ENCODE peak calls at places on chromosomes 6 and 20, in nine cellular contexts. One of them, this sample, is unnamed.

GRCh38 chr6:137697267-137697938 is 169.7 kb upstream of the TNFAIP3 start:
- DNase-seq in LHCN-M2: peak
- DNase-seq in ACHN: peak
- DNase-seq in activated CD4-positive, alpha-beta T cell treated with anti-CD3 and anti-CD28 coated beads, Interleukin-2, amount 50 U/mL, for 4 hours: no peak
- DNase-seq in activated gamma-delta T cell treated with Interleukin-2 at 50 U/mL for 16 hours: no peak
- DNase-seq in GM23248: peak
- DNase-seq in HS-5: peak
- DNase-seq in effector CD4-positive, alpha-beta T cell: no peak
- DNase-seq in effector memory CD4-positive, alpha-beta T cell: no peak
- DNase-seq in this sample: no peak

GRCh38 chr6:52725530-52726192 is 37.6 kb downstream of the GSTA2 start:
- DNase-seq in effector CD4-positive, alpha-beta T cell: no peak
- DNase-seq in activated CD4-positive, alpha-beta T cell treated with anti-CD3 and anti-CD28 coated beads, Interleukin-2, amount 50 U/mL, for 4 hours: no peak
- DNase-seq in ACHN: no peak
- DNase-seq in activated gamma-delta T cell treated with Interleukin-2 at 50 U/mL for 16 hours: no peak
- DNase-seq in effector memory CD4-positive, alpha-beta T cell: no peak
- DNase-seq in LHCN-M2: peak
- DNase-seq in GM23248: peak
- DNase-seq in HS-5: no peak
- DNase-seq in this sample: no peak

GRCh38 chr6:8170245-8170644 is 67.9 kb upstream of the EEF1E1 start:
- DNase-seq in GM23248: no peak
- DNase-seq in activated CD4-positive, alpha-beta T cell treated with anti-CD3 and anti-CD28 coated beads, Interleukin-2, amount 50 U/mL, for 4 hours: no peak
- DNase-seq in LHCN-M2: no peak
- DNase-seq in effector CD4-positive, alpha-beta T cell: no peak
- DNase-seq in activated gamma-delta T cell treated with Interleukin-2 at 50 U/mL for 16 hours: no peak
- DNase-seq in ACHN: no peak
- DNase-seq in effector memory CD4-positive, alpha-beta T cell: no peak
- DNase-seq in HS-5: no peak
- DNase-seq in this sample: no peak

GRCh38 chr6:163721435-163721834 is 306.9 kb downstream of the QKI start:
- DNase-seq in ACHN: no peak
- DNase-seq in GM23248: no peak
- DNase-seq in effector memory CD4-positive, alpha-beta T cell: no peak
- DNase-seq in LHCN-M2: no peak
- DNase-seq in effector CD4-positive, alpha-beta T cell: no peak
- DNase-seq in HS-5: no peak
- DNase-seq in activated CD4-positive, alpha-beta T cell treated with anti-CD3 and anti-CD28 coated beads, Interleukin-2, amount 50 U/mL, for 4 hours: no peak
- DNase-seq in activated gamma-delta T cell treated with Interleukin-2 at 50 U/mL for 16 hours: no peak
- DNase-seq in this sample: no peak

GRCh38 chr6:167399599-167399998 is 74.7 kb downstream of the TTLL2 start:
- DNase-seq in HS-5: no peak
- DNase-seq in activated gamma-delta T cell treated with Interleukin-2 at 50 U/mL for 16 hours: no peak
- DNase-seq in GM23248: no peak
- DNase-seq in activated CD4-positive, alpha-beta T cell treated with anti-CD3 and anti-CD28 coated beads, Interleukin-2, amount 50 U/mL, for 4 hours: no peak
- DNase-seq in LHCN-M2: no peak
- DNase-seq in effector CD4-positive, alpha-beta T cell: no peak
- DNase-seq in ACHN: no peak
- DNase-seq in effector memory CD4-positive, alpha-beta T cell: no peak
- DNase-seq in this sample: no peak

GRCh38 chr6:105626290-105627158 is 223.6 kb upstream of the PREP start:
- DNase-seq in activated CD4-positive, alpha-beta T cell treated with anti-CD3 and anti-CD28 coated beads, Interleukin-2, amount 50 U/mL, for 4 hours: no peak
- DNase-seq in HS-5: no peak
- DNase-seq in effector CD4-positive, alpha-beta T cell: no peak
- DNase-seq in activated gamma-delta T cell treated with Interleukin-2 at 50 U/mL for 16 hours: no peak
- DNase-seq in effector memory CD4-positive, alpha-beta T cell: no peak
- DNase-seq in LHCN-M2: no peak
- DNase-seq in GM23248: no peak
- DNase-seq in ACHN: no peak
- DNase-seq in this sample: no peak

GRCh38 chr6:156719395-156719719 is 57.8 kb upstream of the ARID1B start:
- DNase-seq in LHCN-M2: no peak
- DNase-seq in ACHN: no peak
- DNase-seq in activated gamma-delta T cell treated with Interleukin-2 at 50 U/mL for 16 hours: no peak
- DNase-seq in effector memory CD4-positive, alpha-beta T cell: no peak
- DNase-seq in HS-5: no peak
- DNase-seq in GM23248: no peak
- DNase-seq in activated CD4-positive, alpha-beta T cell treated with anti-CD3 and anti-CD28 coated beads, Interleukin-2, amount 50 U/mL, for 4 hours: peak
- DNase-seq in effector CD4-positive, alpha-beta T cell: no peak
- DNase-seq in this sample: no peak

GRCh38 chr20:5000263-5001173 is 792 bp downstream of the SLC23A2 start:
- DNase-seq in activated CD4-positive, alpha-beta T cell treated with anti-CD3 and anti-CD28 coated beads, Interleukin-2, amount 50 U/mL, for 4 hours: peak
- DNase-seq in ACHN: no peak
- DNase-seq in LHCN-M2: no peak
- DNase-seq in effector CD4-positive, alpha-beta T cell: peak
- DNase-seq in activated gamma-delta T cell treated with Interleukin-2 at 50 U/mL for 16 hours: peak
- DNase-seq in HS-5: no peak
- DNase-seq in GM23248: peak
- DNase-seq in effector memory CD4-positive, alpha-beta T cell: peak
- DNase-seq in this sample: no peak

GRCh38 chr6:34059136-34059731 is 86.7 kb downstream of the GRM4 start:
- DNase-seq in effector memory CD4-positive, alpha-beta T cell: no peak
- DNase-seq in HS-5: no peak
- DNase-seq in GM23248: peak
- DNase-seq in effector CD4-positive, alpha-beta T cell: no peak
- DNase-seq in activated gamma-delta T cell treated with Interleukin-2 at 50 U/mL for 16 hours: no peak
- DNase-seq in LHCN-M2: peak
- DNase-seq in activated CD4-positive, alpha-beta T cell treated with anti-CD3 and anti-CD28 coated beads, Interleukin-2, amount 50 U/mL, for 4 hours: no peak
- DNase-seq in ACHN: no peak
- DNase-seq in this sample: no peak

GRCh38 chr6:37308084-37308817 is 45.5 kb upstream of the RNF8 start:
- DNase-seq in activated CD4-positive, alpha-beta T cell treated with anti-CD3 and anti-CD28 coated beads, Interleukin-2, amount 50 U/mL, for 4 hours: no peak
- DNase-seq in effector memory CD4-positive, alpha-beta T cell: no peak
- DNase-seq in HS-5: no peak
- DNase-seq in activated gamma-delta T cell treated with Interleukin-2 at 50 U/mL for 16 hours: no peak
- DNase-seq in ACHN: no peak
- DNase-seq in effector CD4-positive, alpha-beta T cell: no peak
- DNase-seq in LHCN-M2: no peak
- DNase-seq in GM23248: peak
- DNase-seq in this sample: no peak

GRCh38 chr6:90406142-90406794 is 109.6 kb upstream of the BACH2 start:
- DNase-seq in GM23248: peak
- DNase-seq in HS-5: peak
- DNase-seq in effector memory CD4-positive, alpha-beta T cell: no peak
- DNase-seq in ACHN: peak
- DNase-seq in activated gamma-delta T cell treated with Interleukin-2 at 50 U/mL for 16 hours: peak
- DNase-seq in effector CD4-positive, alpha-beta T cell: no peak
- DNase-seq in activated CD4-positive, alpha-beta T cell treated with anti-CD3 and anti-CD28 coated beads, Interleukin-2, amount 50 U/mL, for 4 hours: no peak
- DNase-seq in LHCN-M2: peak
- DNase-seq in this sample: no peak